ENCODE peak calls at places on chromosome 3, in ten cellular contexts. One of them, this sample, is unnamed.

GRCh38 chr3:15097889-15098288 is 1.1 kb downstream of the RBSN start:
- DNase-seq in CD8-positive, alpha-beta T cell: no peak
- DNase-seq in spleen: no peak
- DNase-seq in GM23338: no peak
- DNase-seq in GM12864: no peak
- DNase-seq in stomach: no peak
- DNase-seq in body of pancreas: no peak
- DNase-seq in IMR-90: no peak
- DNase-seq in AG04450: no peak
- DNase-seq in suprapubic skin: no peak
- DNase-seq in this sample: no peak

GRCh38 chr3:141915016-141915415 is 38.6 kb downstream of the ATP1B3 start:
- DNase-seq in GM12864: no peak
- DNase-seq in IMR-90: peak
- DNase-seq in body of pancreas: no peak
- DNase-seq in spleen: no peak
- DNase-seq in CD8-positive, alpha-beta T cell: no peak
- DNase-seq in GM23338: no peak
- DNase-seq in stomach: no peak
- DNase-seq in AG04450: no peak
- DNase-seq in suprapubic skin: no peak
- DNase-seq in this sample: no peak

GRCh38 chr3:42267878-42268277 is 1.9 kb upstream of the CCK start:
- DNase-seq in CD8-positive, alpha-beta T cell: no peak
- DNase-seq in GM23338: no peak
- DNase-seq in stomach: no peak
- DNase-seq in IMR-90: no peak
- DNase-seq in body of pancreas: no peak
- DNase-seq in AG04450: no peak
- DNase-seq in suprapubic skin: no peak
- DNase-seq in GM12864: no peak
- DNase-seq in spleen: no peak
- DNase-seq in this sample: no peak

GRCh38 chr3:39707314-39707909 is 102.0 kb upstream of the MYRIP start:
- DNase-seq in body of pancreas: peak
- DNase-seq in CD8-positive, alpha-beta T cell: no peak
- DNase-seq in suprapubic skin: no peak
- DNase-seq in GM12864: peak
- DNase-seq in AG04450: no peak
- DNase-seq in spleen: no peak
- DNase-seq in IMR-90: peak
- DNase-seq in stomach: no peak
- DNase-seq in GM23338: peak
- DNase-seq in this sample: peak

GRCh38 chr3:130748981-130749380 is 2.4 kb upstream of the PIK3R4 start:
- DNase-seq in spleen: no peak
- DNase-seq in CD8-positive, alpha-beta T cell: no peak
- DNase-seq in suprapubic skin: no peak
- DNase-seq in AG04450: no peak
- DNase-seq in body of pancreas: no peak
- DNase-seq in GM23338: no peak
- DNase-seq in stomach: no peak
- DNase-seq in GM12864: no peak
- DNase-seq in IMR-90: peak
- DNase-seq in this sample: no peak

GRCh38 chr3:9934993-9935392 is 1.4 kb downstream of the CRELD1 start:
- DNase-seq in CD8-positive, alpha-beta T cell: no peak
- DNase-seq in body of pancreas: no peak
- DNase-seq in AG04450: no peak
- DNase-seq in stomach: no peak
- DNase-seq in GM12864: no peak
- DNase-seq in GM23338: no peak
- DNase-seq in IMR-90: no peak
- DNase-seq in suprapubic skin: no peak
- DNase-seq in spleen: no peak
- DNase-seq in this sample: no peak

GRCh38 chr3:50620846-50621245 is 3.9 kb downstream of the MAPKAPK3 start:
- DNase-seq in AG04450: no peak
- DNase-seq in suprapubic skin: no peak
- DNase-seq in body of pancreas: no peak
- DNase-seq in stomach: no peak
- DNase-seq in CD8-positive, alpha-beta T cell: no peak
- DNase-seq in GM12864: no peak
- DNase-seq in spleen: no peak
- DNase-seq in IMR-90: no peak
- DNase-seq in GM23338: no peak
- DNase-seq in this sample: no peak

GRCh38 chr3:102400766-102401165 is 34.0 kb upstream of the ZPLD1 start:
- DNase-seq in spleen: no peak
- DNase-seq in stomach: no peak
- DNase-seq in IMR-90: peak
- DNase-seq in AG04450: peak
- DNase-seq in suprapubic skin: no peak
- DNase-seq in CD8-positive, alpha-beta T cell: no peak
- DNase-seq in GM12864: no peak
- DNase-seq in GM23338: no peak
- DNase-seq in body of pancreas: no peak
- DNase-seq in this sample: no peak

GRCh38 chr3:45499529-45499928 is 95.0 kb upstream of the LIMD1 start:
- DNase-seq in AG04450: no peak
- DNase-seq in body of pancreas: no peak
- DNase-seq in spleen: no peak
- DNase-seq in GM12864: no peak
- DNase-seq in GM23338: peak
- DNase-seq in stomach: no peak
- DNase-seq in IMR-90: peak
- DNase-seq in suprapubic skin: no peak
- DNase-seq in CD8-positive, alpha-beta T cell: no peak
- DNase-seq in this sample: no peak

GRCh38 chr3:151327571-151328198 is 1.7 kb downstream of the P2RY13 start:
- DNase-seq in IMR-90: peak
- DNase-seq in suprapubic skin: no peak
- DNase-seq in stomach: no peak
- DNase-seq in spleen: no peak
- DNase-seq in AG04450: no peak
- DNase-seq in GM12864: no peak
- DNase-seq in GM23338: peak
- DNase-seq in body of pancreas: no peak
- DNase-seq in CD8-positive, alpha-beta T cell: no peak
- DNase-seq in this sample: no peak
- H3K4me3 ChIP-seq in IMR-90: no peak
- H3K4me3 ChIP-seq in suprapubic skin: peak
- H3K4me3 ChIP-seq in stomach: peak
- H3K4me3 ChIP-seq in spleen: peak
- H3K4me3 ChIP-seq in AG04450: no peak
- H3K4me3 ChIP-seq in GM12864: no peak
- H3K4me3 ChIP-seq in GM23338: no peak
- H3K4me3 ChIP-seq in body of pancreas: no peak
- H3K4me3 ChIP-seq in CD8-positive, alpha-beta T cell: no peak
- H3K4me3 ChIP-seq in this sample: no peak

GRCh38 chr3:24451461-24452099 is 43.1 kb downstream of the THRB start:
- DNase-seq in CD8-positive, alpha-beta T cell: no peak
- DNase-seq in AG04450: no peak
- DNase-seq in GM23338: no peak
- DNase-seq in body of pancreas: peak
- DNase-seq in GM12864: no peak
- DNase-seq in IMR-90: no peak
- DNase-seq in stomach: no peak
- DNase-seq in spleen: no peak
- DNase-seq in suprapubic skin: no peak
- DNase-seq in this sample: no peak
- H3K4me3 ChIP-seq in CD8-positive, alpha-beta T cell: no peak
- H3K4me3 ChIP-seq in AG04450: no peak
- H3K4me3 ChIP-seq in GM23338: no peak
- H3K4me3 ChIP-seq in body of pancreas: no peak
- H3K4me3 ChIP-seq in GM12864: no peak
- H3K4me3 ChIP-seq in IMR-90: no peak
- H3K4me3 ChIP-seq in stomach: no peak
- H3K4me3 ChIP-seq in spleen: no peak
- H3K4me3 ChIP-seq in suprapubic skin: no peak
- H3K4me3 ChIP-seq in this sample: no peak

GRCh38 chr3:197600796-197601565 is 45.2 kb upstream of the BDH1 start:
- DNase-seq in CD8-positive, alpha-beta T cell: no peak
- DNase-seq in stomach: no peak
- DNase-seq in AG04450: no peak
- DNase-seq in GM23338: no peak
- DNase-seq in body of pancreas: no peak
- DNase-seq in suprapubic skin: no peak
- DNase-seq in spleen: no peak
- DNase-seq in IMR-90: peak
- DNase-seq in GM12864: no peak
- DNase-seq in this sample: no peak

GRCh38 chr3:197598404-197598980 is 42.7 kb upstream of the BDH1 start:
- DNase-seq in CD8-positive, alpha-beta T cell: no peak
- DNase-seq in body of pancreas: no peak
- DNase-seq in stomach: no peak
- DNase-seq in GM23338: no peak
- DNase-seq in GM12864: no peak
- DNase-seq in suprapubic skin: no peak
- DNase-seq in AG04450: no peak
- DNase-seq in IMR-90: no peak
- DNase-seq in spleen: no peak
- DNase-seq in this sample: no peak

GRCh38 chr3:197597335-197597734 is 41.6 kb upstream of the BDH1 start:
- DNase-seq in IMR-90: no peak
- DNase-seq in spleen: no peak
- DNase-seq in suprapubic skin: no peak
- DNase-seq in stomach: no peak
- DNase-seq in GM12864: no peak
- DNase-seq in AG04450: no peak
- DNase-seq in CD8-positive, alpha-beta T cell: no peak
- DNase-seq in GM23338: no peak
- DNase-seq in body of pancreas: no peak
- DNase-seq in this sample: no peak

GRCh38 chr3:197595470-197596185 is 39.9 kb upstream of the BDH1 start:
- DNase-seq in spleen: no peak
- DNase-seq in GM23338: no peak
- DNase-seq in stomach: no peak
- DNase-seq in CD8-positive, alpha-beta T cell: no peak
- DNase-seq in suprapubic skin: no peak
- DNase-seq in AG04450: no peak
- DNase-seq in GM12864: no peak
- DNase-seq in IMR-90: no peak
- DNase-seq in body of pancreas: no peak
- DNase-seq in this sample: no peak

GRCh38 chr3:197599089-197599765 is 43.5 kb upstream of the BDH1 start:
- DNase-seq in body of pancreas: peak
- DNase-seq in AG04450: peak
- DNase-seq in stomach: peak
- DNase-seq in suprapubic skin: no peak
- DNase-seq in spleen: peak
- DNase-seq in IMR-90: peak
- DNase-seq in CD8-positive, alpha-beta T cell: peak
- DNase-seq in GM12864: peak
- DNase-seq in GM23338: peak
- DNase-seq in this sample: peak
- H3K4me3 ChIP-seq in body of pancreas: no peak
- H3K4me3 ChIP-seq in AG04450: peak
- H3K4me3 ChIP-seq in stomach: peak
- H3K4me3 ChIP-seq in suprapubic skin: no peak
- H3K4me3 ChIP-seq in spleen: no peak
- H3K4me3 ChIP-seq in IMR-90: no peak
- H3K4me3 ChIP-seq in CD8-positive, alpha-beta T cell: no peak
- H3K4me3 ChIP-seq in GM12864: no peak
- H3K4me3 ChIP-seq in GM23338: peak
- H3K4me3 ChIP-seq in this sample: no peak

GRCh38 chr3:38039101-38039898 is at the start of gene DLEC1:
- DNase-seq in IMR-90: peak
- DNase-seq in suprapubic skin: peak
- DNase-seq in GM12864: peak
- DNase-seq in AG04450: no peak
- DNase-seq in CD8-positive, alpha-beta T cell: peak
- DNase-seq in GM23338: peak
- DNase-seq in body of pancreas: peak
- DNase-seq in stomach: peak
- DNase-seq in spleen: peak
- DNase-seq in this sample: peak
- H3K4me3 ChIP-seq in IMR-90: peak
- H3K4me3 ChIP-seq in suprapubic skin: peak
- H3K4me3 ChIP-seq in GM12864: peak
- H3K4me3 ChIP-seq in AG04450: peak
- H3K4me3 ChIP-seq in CD8-positive, alpha-beta T cell: peak
- H3K4me3 ChIP-seq in GM23338: peak
- H3K4me3 ChIP-seq in body of pancreas: no peak
- H3K4me3 ChIP-seq in stomach: peak
- H3K4me3 ChIP-seq in spleen: peak
- H3K4me3 ChIP-seq in this sample: peak

DNA sequence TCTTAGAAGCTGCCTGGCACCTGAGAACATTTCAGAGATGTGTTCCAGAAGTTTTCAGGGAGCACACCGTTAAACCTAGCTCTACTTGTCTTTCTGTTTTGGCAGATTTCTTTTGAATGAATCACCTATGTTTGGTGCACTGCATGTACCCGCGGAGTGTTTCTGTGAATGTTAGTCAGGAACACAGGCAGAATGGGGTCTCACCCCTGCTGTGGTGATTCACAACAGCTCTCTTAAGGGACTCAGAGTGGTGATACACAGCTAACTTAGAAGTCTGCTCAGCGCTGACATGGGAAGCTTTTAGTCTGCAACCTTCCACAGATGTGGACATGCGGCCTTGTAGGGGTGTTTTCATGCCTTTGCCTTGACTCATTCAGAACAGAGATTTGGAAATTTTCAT is 24.0 kb downstream of the TSEN2 start:
- DNase-seq in body of pancreas: peak
- DNase-seq in GM23338: no peak
- DNase-seq in AG04450: peak
- DNase-seq in suprapubic skin: no peak
- DNase-seq in stomach: no peak
- DNase-seq in spleen: no peak
- DNase-seq in GM12864: no peak
- DNase-seq in IMR-90: peak
- DNase-seq in CD8-positive, alpha-beta T cell: no peak
- DNase-seq in this sample: no peak
- H3K4me3 ChIP-seq in body of pancreas: no peak
- H3K4me3 ChIP-seq in GM23338: no peak
- H3K4me3 ChIP-seq in AG04450: peak
- H3K4me3 ChIP-seq in suprapubic skin: no peak
- H3K4me3 ChIP-seq in stomach: no peak
- H3K4me3 ChIP-seq in spleen: no peak
- H3K4me3 ChIP-seq in GM12864: no peak
- H3K4me3 ChIP-seq in IMR-90: no peak
- H3K4me3 ChIP-seq in CD8-positive, alpha-beta T cell: no peak
- H3K4me3 ChIP-seq in this sample: no peak

DNA sequence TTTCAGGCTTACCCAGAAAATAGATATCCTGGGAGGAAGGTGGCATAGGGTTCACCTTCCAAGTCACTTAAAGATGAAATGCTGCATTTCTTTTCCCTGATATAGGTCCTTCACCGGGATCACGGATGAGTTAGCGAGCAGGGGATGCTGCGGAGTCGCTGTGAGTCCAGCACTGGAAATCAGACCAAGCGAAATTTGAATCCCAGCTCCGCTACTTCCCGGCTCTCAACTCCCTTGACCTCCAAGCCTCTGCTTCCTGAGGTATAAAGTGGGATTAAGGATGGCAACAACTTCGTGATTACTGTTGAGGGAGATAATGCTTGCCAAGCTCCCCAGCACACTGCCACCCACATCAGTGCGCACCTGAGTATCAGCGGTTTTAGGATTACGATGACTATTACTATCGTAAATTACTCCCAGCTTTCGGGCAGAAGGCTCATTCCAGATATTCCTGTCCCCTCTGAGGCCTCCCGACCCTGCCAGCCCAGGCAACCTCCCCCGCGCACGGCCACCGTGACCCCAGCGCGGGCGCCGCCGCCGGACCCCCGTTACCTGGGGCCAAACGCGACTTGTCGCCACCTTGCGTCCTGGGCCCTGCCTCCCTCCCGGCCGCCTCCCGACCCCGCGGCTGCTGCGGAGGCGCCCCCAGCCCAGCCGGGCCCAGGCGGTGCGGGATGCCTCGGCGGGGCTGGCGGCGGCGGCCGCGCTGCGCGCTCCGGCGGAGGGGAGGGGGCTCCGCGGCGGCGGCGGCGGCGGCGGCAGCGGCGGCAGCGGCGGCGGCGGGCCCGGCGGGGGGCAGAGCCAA is 542 bp upstream of the GPR27 start:
- DNase-seq in spleen: no peak
- DNase-seq in suprapubic skin: no peak
- DNase-seq in body of pancreas: no peak
- DNase-seq in AG04450: no peak
- DNase-seq in CD8-positive, alpha-beta T cell: no peak
- DNase-seq in GM23338: peak
- DNase-seq in stomach: no peak
- DNase-seq in GM12864: no peak
- DNase-seq in IMR-90: no peak
- DNase-seq in this sample: no peak
- H3K4me3 ChIP-seq in spleen: peak
- H3K4me3 ChIP-seq in suprapubic skin: peak
- H3K4me3 ChIP-seq in body of pancreas: no peak
- H3K4me3 ChIP-seq in AG04450: no peak
- H3K4me3 ChIP-seq in CD8-positive, alpha-beta T cell: peak
- H3K4me3 ChIP-seq in GM23338: peak
- H3K4me3 ChIP-seq in stomach: peak
- H3K4me3 ChIP-seq in GM12864: no peak
- H3K4me3 ChIP-seq in IMR-90: no peak
- H3K4me3 ChIP-seq in this sample: no peak

This sample was measured in mucosa of descending colon.